ENCODE peak calls at places on chromosomes 16 and 17, in eight cellular contexts. One of them, this sample, is unnamed.

GRCh38 chr17:39920218-39921210 is 2.1 kb upstream of the GSDMB start:
- DNase-seq in left ventricle myocardium inferior: no peak
- DNase-seq in NCI-H1105: no peak
- DNase-seq in mammary epithelial cell: no peak
- DNase-seq in fibroblast of mammary gland: no peak
- DNase-seq in astrocyte of the spinal cord: no peak
- DNase-seq in lung: no peak
- DNase-seq in Karpas-422: no peak
- DNase-seq in this sample: no peak

GRCh38 chr17:36182176-36183000 is 6.0 kb upstream of the TBC1D3B start:
- DNase-seq in left ventricle myocardium inferior: no peak
- DNase-seq in NCI-H1105: no peak
- DNase-seq in mammary epithelial cell: no peak
- DNase-seq in fibroblast of mammary gland: peak; percentile 18
- DNase-seq in astrocyte of the spinal cord: no peak
- DNase-seq in lung: no peak
- DNase-seq in Karpas-422: no peak
- DNase-seq in this sample: no peak

GRCh38 chr17:46929413-46929812 is 6.5 kb downstream of the GOSR2 start:
- DNase-seq in left ventricle myocardium inferior: no peak
- DNase-seq in NCI-H1105: no peak
- DNase-seq in mammary epithelial cell: peak; percentile 69
- DNase-seq in fibroblast of mammary gland: no peak
- DNase-seq in astrocyte of the spinal cord: no peak
- DNase-seq in lung: no peak
- DNase-seq in Karpas-422: no peak
- DNase-seq in this sample: no peak

GRCh38 chr16:90019201-90019542 is at the start of gene DBNDD1:
- DNase-seq in left ventricle myocardium inferior: no peak
- DNase-seq in NCI-H1105: peak; percentile 24
- DNase-seq in mammary epithelial cell: no peak
- DNase-seq in fibroblast of mammary gland: no peak
- DNase-seq in astrocyte of the spinal cord: no peak
- DNase-seq in lung: no peak
- DNase-seq in Karpas-422: no peak
- DNase-seq in this sample: no peak

GRCh38 chr16:85041184-85041928 is 13.8 kb downstream of the KIAA0513 start:
- DNase-seq in left ventricle myocardium inferior: no peak
- DNase-seq in NCI-H1105: no peak
- DNase-seq in mammary epithelial cell: no peak
- DNase-seq in fibroblast of mammary gland: no peak
- DNase-seq in astrocyte of the spinal cord: no peak
- DNase-seq in lung: no peak
- DNase-seq in Karpas-422: no peak
- DNase-seq in this sample: no peak

GRCh38 chr17:75525806-75526554 is 483 bp downstream of the LLGL2 start:
- DNase-seq in left ventricle myocardium inferior: no peak
- DNase-seq in NCI-H1105: no peak
- DNase-seq in mammary epithelial cell: peak; percentile 28
- DNase-seq in fibroblast of mammary gland: no peak
- DNase-seq in astrocyte of the spinal cord: no peak
- DNase-seq in lung: peak; percentile 48
- DNase-seq in Karpas-422: no peak
- DNase-seq in this sample: no peak

GRCh38 chr17:35214631-35215273 is 20.6 kb upstream of the SLC35G3 start:
- DNase-seq in left ventricle myocardium inferior: no peak
- DNase-seq in NCI-H1105: no peak
- DNase-seq in mammary epithelial cell: no peak
- DNase-seq in fibroblast of mammary gland: no peak
- DNase-seq in astrocyte of the spinal cord: no peak
- DNase-seq in lung: no peak
- DNase-seq in Karpas-422: no peak
- DNase-seq in this sample: no peak

GRCh38 chr17:31390748-31391495 is 553 bp upstream of the RAB11FIP4 start:
- DNase-seq in left ventricle myocardium inferior: no peak
- DNase-seq in NCI-H1105: no peak
- DNase-seq in mammary epithelial cell: no peak
- DNase-seq in fibroblast of mammary gland: no peak
- DNase-seq in astrocyte of the spinal cord: no peak
- DNase-seq in lung: no peak
- DNase-seq in Karpas-422: no peak
- DNase-seq in this sample: no peak

GRCh38 chr17:76179496-76180467 is 38.7 kb upstream of the FOXJ1 start:
- DNase-seq in left ventricle myocardium inferior: no peak
- DNase-seq in NCI-H1105: no peak
- DNase-seq in mammary epithelial cell: no peak
- DNase-seq in fibroblast of mammary gland: peak; percentile 23
- DNase-seq in astrocyte of the spinal cord: no peak
- DNase-seq in lung: no peak
- DNase-seq in Karpas-422: peak; percentile 70
- DNase-seq in this sample: no peak

GRCh38 chr16:53142823-53143568 is 88.2 kb downstream of the CHD9 start:
- DNase-seq in left ventricle myocardium inferior: no peak
- DNase-seq in NCI-H1105: no peak
- DNase-seq in mammary epithelial cell: peak; percentile 87
- DNase-seq in fibroblast of mammary gland: peak; percentile 34
- DNase-seq in astrocyte of the spinal cord: no peak
- DNase-seq in lung: no peak
- DNase-seq in Karpas-422: no peak
- DNase-seq in this sample: no peak

GRCh38 chr17:75622771-75623273 is 10.4 kb upstream of the SMIM5 start:
- DNase-seq in left ventricle myocardium inferior: no peak
- DNase-seq in NCI-H1105: no peak
- DNase-seq in mammary epithelial cell: no peak
- DNase-seq in fibroblast of mammary gland: no peak
- DNase-seq in astrocyte of the spinal cord: no peak
- DNase-seq in lung: no peak
- DNase-seq in Karpas-422: no peak
- DNase-seq in this sample: no peak

GRCh38 chr16:30748634-30749445 is 615 bp downstream of the PHKG2 start:
- DNase-seq in left ventricle myocardium inferior: no peak
- DNase-seq in NCI-H1105: no peak
- DNase-seq in mammary epithelial cell: peak; percentile 32
- DNase-seq in fibroblast of mammary gland: peak; percentile 50
- DNase-seq in astrocyte of the spinal cord: peak; percentile 34
- DNase-seq in lung: no peak
- DNase-seq in Karpas-422: peak; percentile 62
- DNase-seq in this sample: peak; percentile 32

GRCh38 chr16:69880640-69881133 is 70.4 kb upstream of the CLEC18A start:
- DNase-seq in left ventricle myocardium inferior: no peak
- DNase-seq in NCI-H1105: no peak
- DNase-seq in mammary epithelial cell: no peak
- DNase-seq in fibroblast of mammary gland: peak; percentile 52
- DNase-seq in astrocyte of the spinal cord: peak; percentile 24
- DNase-seq in lung: no peak
- DNase-seq in Karpas-422: no peak
- DNase-seq in this sample: peak; percentile 31

GRCh38 chr17:55601874-55602364 is 90.7 kb upstream of the SMIM36 start:
- DNase-seq in left ventricle myocardium inferior: no peak
- DNase-seq in NCI-H1105: no peak
- DNase-seq in mammary epithelial cell: peak; percentile 27
- DNase-seq in fibroblast of mammary gland: peak; percentile 70
- DNase-seq in astrocyte of the spinal cord: peak; percentile 71
- DNase-seq in lung: no peak
- DNase-seq in Karpas-422: peak; percentile 83
- DNase-seq in this sample: peak; percentile 50

GRCh38 chr16:29148867-29149272 is 164.0 kb downstream of the LAT start:
- DNase-seq in left ventricle myocardium inferior: peak; percentile 47
- DNase-seq in NCI-H1105: no peak
- DNase-seq in mammary epithelial cell: no peak
- DNase-seq in fibroblast of mammary gland: no peak
- DNase-seq in astrocyte of the spinal cord: no peak
- DNase-seq in lung: peak; percentile 49
- DNase-seq in Karpas-422: no peak
- DNase-seq in this sample: no peak

GRCh38 chr17:16027708-16028584 is 28.3 kb downstream of the TTC19 start:
- DNase-seq in left ventricle myocardium inferior: no peak
- DNase-seq in NCI-H1105: no peak
- DNase-seq in mammary epithelial cell: peak; percentile 92
- DNase-seq in fibroblast of mammary gland: peak; percentile 94
- DNase-seq in astrocyte of the spinal cord: peak; percentile 93
- DNase-seq in lung: no peak
- DNase-seq in Karpas-422: peak; percentile 48
- DNase-seq in this sample: peak; percentile 93

This sample was measured in HCEC 1CT.